ENCODE peak calls at places on chromosomes 6 and 20, in six cellular contexts. One of them, this sample, is unnamed.

GRCh38 chr6:148462203-148462602 is 119.6 kb downstream of the SASH1 start:
- DNase-seq in neuronal stem cell: no peak
- DNase-seq in H1: no peak
- DNase-seq in IMR-90: peak
- DNase-seq in mesenchymal stem cell: peak
- DNase-seq in H9: no peak
- DNase-seq in this sample: no peak

GRCh38 chr20:32893878-32894483 is 35.3 kb downstream of the EFCAB8 start:
- DNase-seq in neuronal stem cell: peak
- DNase-seq in H1: peak
- DNase-seq in IMR-90: peak
- DNase-seq in mesenchymal stem cell: peak
- DNase-seq in H9: peak
- DNase-seq in this sample: peak

GRCh38 chr6:4971851-4972250 is 32.0 kb downstream of the RPP40 start:
- DNase-seq in neuronal stem cell: no peak
- DNase-seq in H1: no peak
- DNase-seq in IMR-90: no peak
- DNase-seq in mesenchymal stem cell: no peak
- DNase-seq in H9: no peak
- DNase-seq in this sample: no peak

GRCh38 chr20:3172933-3173581 is at the start of gene LZTS3:
- DNase-seq in neuronal stem cell: peak
- DNase-seq in H1: peak
- DNase-seq in IMR-90: peak
- DNase-seq in mesenchymal stem cell: peak
- DNase-seq in H9: peak
- DNase-seq in this sample: peak

GRCh38 chr20:32203556-32204484 is 3.7 kb downstream of the PLAGL2 start:
- DNase-seq in neuronal stem cell: no peak
- DNase-seq in H1: no peak
- DNase-seq in IMR-90: no peak
- DNase-seq in mesenchymal stem cell: no peak
- DNase-seq in H9: no peak
- DNase-seq in this sample: no peak

GRCh38 chr6:84052883-84053241 is 19.3 kb downstream of the MRAP2 start:
- DNase-seq in neuronal stem cell: no peak
- DNase-seq in H1: no peak
- DNase-seq in IMR-90: no peak
- DNase-seq in mesenchymal stem cell: no peak
- DNase-seq in H9: no peak
- DNase-seq in this sample: peak

GRCh38 chr20:10034717-10035571 is at the start of gene ANKEF1:
- DNase-seq in neuronal stem cell: peak
- DNase-seq in H1: peak
- DNase-seq in IMR-90: peak
- DNase-seq in mesenchymal stem cell: peak
- DNase-seq in H9: peak
- DNase-seq in this sample: peak

GRCh38 chr20:51586005-51586440 is 43.5 kb upstream of the NFATC2 start:
- DNase-seq in neuronal stem cell: no peak
- DNase-seq in H1: no peak
- DNase-seq in IMR-90: peak
- DNase-seq in mesenchymal stem cell: peak
- DNase-seq in H9: no peak
- DNase-seq in this sample: peak

GRCh38 chr6:105608711-105609374 is 206.0 kb upstream of the PREP start:
- DNase-seq in neuronal stem cell: no peak
- DNase-seq in H1: no peak
- DNase-seq in IMR-90: peak
- DNase-seq in mesenchymal stem cell: peak
- DNase-seq in H9: no peak
- DNase-seq in this sample: peak

GRCh38 chr6:107561325-107561724 is 71.4 kb downstream of the SOBP start:
- DNase-seq in neuronal stem cell: no peak
- DNase-seq in H1: no peak
- DNase-seq in IMR-90: no peak
- DNase-seq in mesenchymal stem cell: no peak
- DNase-seq in H9: no peak
- DNase-seq in this sample: no peak

GRCh38 chr20:34069341-34070078 is 42.5 kb downstream of the EIF2S2 start:
- DNase-seq in neuronal stem cell: peak
- DNase-seq in H1: peak
- DNase-seq in IMR-90: peak
- DNase-seq in mesenchymal stem cell: peak
- DNase-seq in H9: peak
- DNase-seq in this sample: peak

GRCh38 chr6:52187098-52187497 is 923 bp downstream of the IL17A start:
- DNase-seq in neuronal stem cell: no peak
- DNase-seq in H1: no peak
- DNase-seq in IMR-90: no peak
- DNase-seq in mesenchymal stem cell: no peak
- DNase-seq in H9: no peak
- DNase-seq in this sample: no peak

GRCh38 chr6:116572162-116572561 is 858 bp downstream of the RWDD1 start:
- DNase-seq in neuronal stem cell: no peak
- DNase-seq in H1: no peak
- DNase-seq in IMR-90: peak
- DNase-seq in mesenchymal stem cell: peak
- DNase-seq in H9: no peak
- DNase-seq in this sample: peak

GRCh38 chr6:57242505-57242904 is 20.4 kb upstream of the RAB23 start:
- DNase-seq in neuronal stem cell: no peak
- DNase-seq in H1: no peak
- DNase-seq in IMR-90: peak
- DNase-seq in mesenchymal stem cell: peak
- DNase-seq in H9: no peak
- DNase-seq in this sample: no peak

GRCh38 chr6:15574023-15574422 is 88.8 kb downstream of the DTNBP1 start:
- DNase-seq in neuronal stem cell: no peak
- DNase-seq in H1: no peak
- DNase-seq in IMR-90: no peak
- DNase-seq in mesenchymal stem cell: no peak
- DNase-seq in H9: no peak
- DNase-seq in this sample: no peak

GRCh38 chr6:139990287-139990686 is 615.8 kb upstream of the CITED2 start:
- DNase-seq in neuronal stem cell: no peak
- DNase-seq in H1: no peak
- DNase-seq in IMR-90: no peak
- DNase-seq in mesenchymal stem cell: peak
- DNase-seq in H9: no peak
- DNase-seq in this sample: no peak

GRCh38 chr20:54133434-54134427 is 40.1 kb downstream of the CYP24A1 start:
- DNase-seq in neuronal stem cell: no peak
- DNase-seq in H1: no peak
- DNase-seq in IMR-90: peak
- DNase-seq in mesenchymal stem cell: peak
- DNase-seq in H9: no peak
- DNase-seq in this sample: peak

GRCh38 chr20:41329435-41330342 is 10.9 kb upstream of the LPIN3 start:
- DNase-seq in neuronal stem cell: no peak
- DNase-seq in H1: no peak
- DNase-seq in IMR-90: peak
- DNase-seq in mesenchymal stem cell: peak
- DNase-seq in H9: no peak
- DNase-seq in this sample: peak

GRCh38 chr6:155994071-155994470 is 538.4 kb upstream of the NOX3 start:
- DNase-seq in neuronal stem cell: no peak
- DNase-seq in H1: no peak
- DNase-seq in IMR-90: no peak
- DNase-seq in mesenchymal stem cell: no peak
- DNase-seq in H9: no peak
- DNase-seq in this sample: no peak

GRCh38 chr6:4964675-4965336 is 39.0 kb downstream of the RPP40 start:
- DNase-seq in neuronal stem cell: no peak
- DNase-seq in H1: no peak
- DNase-seq in IMR-90: no peak
- DNase-seq in mesenchymal stem cell: no peak
- DNase-seq in H9: no peak
- DNase-seq in this sample: no peak

GRCh38 chr20:3166338-3166912 is 6.8 kb upstream of the FASTKD5 start:
- DNase-seq in neuronal stem cell: no peak
- DNase-seq in H1: no peak
- DNase-seq in IMR-90: no peak
- DNase-seq in mesenchymal stem cell: no peak
- DNase-seq in H9: no peak
- DNase-seq in this sample: no peak

GRCh38 chr20:42018979-42019378 is 400.8 kb upstream of the CHD6 start:
- DNase-seq in neuronal stem cell: no peak
- DNase-seq in H1: no peak
- DNase-seq in IMR-90: no peak
- DNase-seq in mesenchymal stem cell: no peak
- DNase-seq in H9: peak
- DNase-seq in this sample: peak

GRCh38 chr6:111691345-111692225 is 85.9 kb upstream of the TRAF3IP2 start:
- DNase-seq in neuronal stem cell: no peak
- DNase-seq in H1: no peak
- DNase-seq in IMR-90: no peak
- DNase-seq in mesenchymal stem cell: peak
- DNase-seq in H9: no peak
- DNase-seq in this sample: no peak

GRCh38 chr6:38495511-38495910 is 144.2 kb downstream of the BTBD9 start:
- DNase-seq in neuronal stem cell: no peak
- DNase-seq in H1: no peak
- DNase-seq in IMR-90: no peak
- DNase-seq in mesenchymal stem cell: no peak
- DNase-seq in H9: no peak
- DNase-seq in this sample: no peak

GRCh38 chr6:139198529-139199303 is 63.8 kb downstream of the HECA start:
- DNase-seq in neuronal stem cell: no peak
- DNase-seq in H1: no peak
- DNase-seq in IMR-90: no peak
- DNase-seq in mesenchymal stem cell: no peak
- DNase-seq in H9: no peak
- DNase-seq in this sample: no peak

GRCh38 chr6:90530882-90531281 is 56.0 kb downstream of the MAP3K7 start:
- DNase-seq in neuronal stem cell: no peak
- DNase-seq in H1: no peak
- DNase-seq in IMR-90: no peak
- DNase-seq in mesenchymal stem cell: no peak
- DNase-seq in H9: no peak
- DNase-seq in this sample: no peak

GRCh38 chr6:141203902-141204575 is 928.7 kb upstream of the GJE1 start:
- DNase-seq in neuronal stem cell: no peak
- DNase-seq in H1: no peak
- DNase-seq in IMR-90: peak
- DNase-seq in mesenchymal stem cell: peak
- DNase-seq in H9: no peak
- DNase-seq in this sample: no peak
- H4K8ac ChIP-seq in neuronal stem cell: no peak
- H4K8ac ChIP-seq in H1: no peak
- H4K8ac ChIP-seq in IMR-90: no peak
- H4K8ac ChIP-seq in mesenchymal stem cell: no peak
- H4K8ac ChIP-seq in H9: no peak
- H4K8ac ChIP-seq in this sample: no peak

GRCh38 chr6:28252507-28252975 is 472 bp upstream of the ZKSCAN4 start:
- DNase-seq in neuronal stem cell: no peak
- DNase-seq in H1: no peak
- DNase-seq in IMR-90: no peak
- DNase-seq in mesenchymal stem cell: peak
- DNase-seq in H9: no peak
- DNase-seq in this sample: peak
- H4K8ac ChIP-seq in neuronal stem cell: peak
- H4K8ac ChIP-seq in H1: peak
- H4K8ac ChIP-seq in IMR-90: peak
- H4K8ac ChIP-seq in mesenchymal stem cell: peak
- H4K8ac ChIP-seq in H9: no peak
- H4K8ac ChIP-seq in this sample: no peak

GRCh38 chr6:31540640-31541039 is 1.2 kb downstream of the DDX39B start:
- DNase-seq in neuronal stem cell: no peak
- DNase-seq in H1: no peak
- DNase-seq in IMR-90: no peak
- DNase-seq in mesenchymal stem cell: no peak
- DNase-seq in H9: no peak
- DNase-seq in this sample: no peak

GRCh38 chr6:31538805-31539400 is 2.9 kb downstream of the DDX39B start:
- DNase-seq in neuronal stem cell: no peak
- DNase-seq in H1: no peak
- DNase-seq in IMR-90: no peak
- DNase-seq in mesenchymal stem cell: no peak
- DNase-seq in H9: no peak
- DNase-seq in this sample: no peak

GRCh38 chr6:31541658-31542521 is at the start of gene DDX39B:
- DNase-seq in neuronal stem cell: peak
- DNase-seq in H1: peak
- DNase-seq in IMR-90: peak
- DNase-seq in mesenchymal stem cell: peak
- DNase-seq in H9: peak
- DNase-seq in this sample: peak

GRCh38 chr6:31543639-31544038 is 1.8 kb upstream of the DDX39B start:
- DNase-seq in neuronal stem cell: no peak
- DNase-seq in H1: no peak
- DNase-seq in IMR-90: no peak
- DNase-seq in mesenchymal stem cell: no peak
- DNase-seq in H9: no peak
- DNase-seq in this sample: no peak

GRCh38 chr6:31541059-31541657 is 645 bp downstream of the DDX39B start:
- DNase-seq in neuronal stem cell: peak
- DNase-seq in H1: no peak
- DNase-seq in IMR-90: peak
- DNase-seq in mesenchymal stem cell: peak
- DNase-seq in H9: no peak
- DNase-seq in this sample: peak
- H4K8ac ChIP-seq in neuronal stem cell: no peak
- H4K8ac ChIP-seq in H1: peak
- H4K8ac ChIP-seq in IMR-90: peak
- H4K8ac ChIP-seq in mesenchymal stem cell: peak
- H4K8ac ChIP-seq in H9: peak
- H4K8ac ChIP-seq in this sample: peak

GRCh38 chr20:403582-403957 is 4.5 kb upstream of the RBCK1 start:
- DNase-seq in neuronal stem cell: no peak
- DNase-seq in H1: no peak
- DNase-seq in IMR-90: no peak
- DNase-seq in mesenchymal stem cell: no peak
- DNase-seq in H9: no peak
- DNase-seq in this sample: no peak
- H4K8ac ChIP-seq in neuronal stem cell: no peak
- H4K8ac ChIP-seq in H1: no peak
- H4K8ac ChIP-seq in IMR-90: no peak
- H4K8ac ChIP-seq in mesenchymal stem cell: no peak
- H4K8ac ChIP-seq in H9: no peak
- H4K8ac ChIP-seq in this sample: no peak

GRCh38 chr20:40319056-40319455 is 370.0 kb downstream of the MAFB start:
- DNase-seq in neuronal stem cell: no peak
- DNase-seq in H1: no peak
- DNase-seq in IMR-90: no peak
- DNase-seq in mesenchymal stem cell: no peak
- DNase-seq in H9: no peak
- DNase-seq in this sample: no peak

GRCh38 chr20:40319741-40320499 is 369.1 kb downstream of the MAFB start:
- DNase-seq in neuronal stem cell: no peak
- DNase-seq in H1: no peak
- DNase-seq in IMR-90: no peak
- DNase-seq in mesenchymal stem cell: no peak
- DNase-seq in H9: no peak
- DNase-seq in this sample: no peak

GRCh38 chr20:40314278-40314677 is 374.8 kb downstream of the MAFB start:
- DNase-seq in neuronal stem cell: no peak
- DNase-seq in H1: no peak
- DNase-seq in IMR-90: no peak
- DNase-seq in mesenchymal stem cell: no peak
- DNase-seq in H9: no peak
- DNase-seq in this sample: no peak

GRCh38 chr20:40320612-40321011 is 368.4 kb downstream of the MAFB start:
- DNase-seq in neuronal stem cell: no peak
- DNase-seq in H1: no peak
- DNase-seq in IMR-90: no peak
- DNase-seq in mesenchymal stem cell: no peak
- DNase-seq in H9: no peak
- DNase-seq in this sample: no peak

GRCh38 chr20:40317156-40317790 is 371.8 kb downstream of the MAFB start:
- DNase-seq in neuronal stem cell: no peak
- DNase-seq in H1: no peak
- DNase-seq in IMR-90: no peak
- DNase-seq in mesenchymal stem cell: no peak
- DNase-seq in H9: no peak
- DNase-seq in this sample: no peak
- H4K8ac ChIP-seq in neuronal stem cell: peak
- H4K8ac ChIP-seq in H1: no peak
- H4K8ac ChIP-seq in IMR-90: no peak
- H4K8ac ChIP-seq in mesenchymal stem cell: no peak
- H4K8ac ChIP-seq in H9: no peak
- H4K8ac ChIP-seq in this sample: no peak